ENCODE peak calls at places on chromosomes 2 and 18, in nine cellular contexts. One of them, this sample, is unnamed.

GRCh38 chr18:37252342-37252741 is 313.3 kb downstream of the CELF4 start:
- DNase-seq in heart right ventricle: no peak
- DNase-seq in iris pigment epithelial cell: no peak
- DNase-seq in aorta: no peak
- DNase-seq in GM23248: no peak
- DNase-seq in GM19239: no peak
- DNase-seq in stimulated activated CD8-positive, alpha-beta memory T cell treated with anti-CD3 and anti-CD28 coated beads, Interleukin-7, amount 100 ng/mL, for 4 hours: no peak
- DNase-seq in brain microvascular endothelial cell: no peak
- DNase-seq in stimulated activated CD4-positive, alpha-beta T cell treated with anti-CD3 and anti-CD28 coated beads, Interleukin-4, amount 100 ng/mL, for 1 hour: no peak
- DNase-seq in this sample: no peak

GRCh38 chr2:222752731-222753130 is 81.3 kb downstream of the MOGAT1 start:
- DNase-seq in heart right ventricle: no peak
- DNase-seq in iris pigment epithelial cell: no peak
- DNase-seq in aorta: no peak
- DNase-seq in GM23248: no peak
- DNase-seq in GM19239: no peak
- DNase-seq in stimulated activated CD8-positive, alpha-beta memory T cell treated with anti-CD3 and anti-CD28 coated beads, Interleukin-7, amount 100 ng/mL, for 4 hours: no peak
- DNase-seq in brain microvascular endothelial cell: no peak
- DNase-seq in stimulated activated CD4-positive, alpha-beta T cell treated with anti-CD3 and anti-CD28 coated beads, Interleukin-4, amount 100 ng/mL, for 1 hour: no peak
- DNase-seq in this sample: no peak

GRCh38 chr2:215425021-215425782 is 10.7 kb downstream of the FN1 start:
- DNase-seq in heart right ventricle: no peak
- DNase-seq in iris pigment epithelial cell: peak
- DNase-seq in aorta: no peak
- DNase-seq in GM23248: peak
- DNase-seq in GM19239: no peak
- DNase-seq in stimulated activated CD8-positive, alpha-beta memory T cell treated with anti-CD3 and anti-CD28 coated beads, Interleukin-7, amount 100 ng/mL, for 4 hours: no peak
- DNase-seq in brain microvascular endothelial cell: peak
- DNase-seq in stimulated activated CD4-positive, alpha-beta T cell treated with anti-CD3 and anti-CD28 coated beads, Interleukin-4, amount 100 ng/mL, for 1 hour: no peak
- DNase-seq in this sample: no peak

GRCh38 chr2:74530239-74531161 is 767 bp downstream of the HTRA2 start:
- DNase-seq in heart right ventricle: peak
- DNase-seq in iris pigment epithelial cell: peak
- DNase-seq in aorta: peak
- DNase-seq in GM23248: peak
- DNase-seq in GM19239: no peak
- DNase-seq in stimulated activated CD8-positive, alpha-beta memory T cell treated with anti-CD3 and anti-CD28 coated beads, Interleukin-7, amount 100 ng/mL, for 4 hours: peak
- DNase-seq in brain microvascular endothelial cell: no peak
- DNase-seq in stimulated activated CD4-positive, alpha-beta T cell treated with anti-CD3 and anti-CD28 coated beads, Interleukin-4, amount 100 ng/mL, for 1 hour: peak
- DNase-seq in this sample: no peak

GRCh38 chr2:96514521-96514920 is 9.4 kb upstream of the NEURL3 start:
- DNase-seq in heart right ventricle: no peak
- DNase-seq in iris pigment epithelial cell: no peak
- DNase-seq in aorta: no peak
- DNase-seq in GM23248: no peak
- DNase-seq in GM19239: no peak
- DNase-seq in stimulated activated CD8-positive, alpha-beta memory T cell treated with anti-CD3 and anti-CD28 coated beads, Interleukin-7, amount 100 ng/mL, for 4 hours: no peak
- DNase-seq in brain microvascular endothelial cell: no peak
- DNase-seq in stimulated activated CD4-positive, alpha-beta T cell treated with anti-CD3 and anti-CD28 coated beads, Interleukin-4, amount 100 ng/mL, for 1 hour: no peak
- DNase-seq in this sample: no peak

GRCh38 chr2:190532581-190532980 is 1.9 kb downstream of the NEMP2 start:
- DNase-seq in heart right ventricle: no peak
- DNase-seq in iris pigment epithelial cell: no peak
- DNase-seq in aorta: no peak
- DNase-seq in GM23248: no peak
- DNase-seq in GM19239: no peak
- DNase-seq in stimulated activated CD8-positive, alpha-beta memory T cell treated with anti-CD3 and anti-CD28 coated beads, Interleukin-7, amount 100 ng/mL, for 4 hours: no peak
- DNase-seq in brain microvascular endothelial cell: no peak
- DNase-seq in stimulated activated CD4-positive, alpha-beta T cell treated with anti-CD3 and anti-CD28 coated beads, Interleukin-4, amount 100 ng/mL, for 1 hour: no peak
- DNase-seq in this sample: no peak

GRCh38 chr2:238593236-238593635 is 166.5 kb downstream of the ASB1 start:
- DNase-seq in heart right ventricle: no peak
- DNase-seq in iris pigment epithelial cell: no peak
- DNase-seq in aorta: no peak
- DNase-seq in GM23248: no peak
- DNase-seq in GM19239: no peak
- DNase-seq in stimulated activated CD8-positive, alpha-beta memory T cell treated with anti-CD3 and anti-CD28 coated beads, Interleukin-7, amount 100 ng/mL, for 4 hours: no peak
- DNase-seq in brain microvascular endothelial cell: no peak
- DNase-seq in stimulated activated CD4-positive, alpha-beta T cell treated with anti-CD3 and anti-CD28 coated beads, Interleukin-4, amount 100 ng/mL, for 1 hour: no peak
- DNase-seq in this sample: no peak

GRCh38 chr18:10420561-10421352 is 33.7 kb upstream of the APCDD1 start:
- DNase-seq in heart right ventricle: no peak
- DNase-seq in iris pigment epithelial cell: peak
- DNase-seq in aorta: no peak
- DNase-seq in GM23248: peak
- DNase-seq in GM19239: no peak
- DNase-seq in stimulated activated CD8-positive, alpha-beta memory T cell treated with anti-CD3 and anti-CD28 coated beads, Interleukin-7, amount 100 ng/mL, for 4 hours: no peak
- DNase-seq in brain microvascular endothelial cell: no peak
- DNase-seq in stimulated activated CD4-positive, alpha-beta T cell treated with anti-CD3 and anti-CD28 coated beads, Interleukin-4, amount 100 ng/mL, for 1 hour: no peak
- DNase-seq in this sample: no peak

GRCh38 chr2:159497256-159497655 is 119.1 kb downstream of the BAZ2B start:
- DNase-seq in heart right ventricle: no peak
- DNase-seq in iris pigment epithelial cell: peak
- DNase-seq in aorta: peak
- DNase-seq in GM23248: peak
- DNase-seq in GM19239: no peak
- DNase-seq in stimulated activated CD8-positive, alpha-beta memory T cell treated with anti-CD3 and anti-CD28 coated beads, Interleukin-7, amount 100 ng/mL, for 4 hours: no peak
- DNase-seq in brain microvascular endothelial cell: peak
- DNase-seq in stimulated activated CD4-positive, alpha-beta T cell treated with anti-CD3 and anti-CD28 coated beads, Interleukin-4, amount 100 ng/mL, for 1 hour: no peak
- DNase-seq in this sample: no peak

This sample was measured in GM18507.